ENCODE peak calls at places on chromosomes 1 and 21, in six cellular contexts. One of them, this sample, is unnamed.

GRCh38 chr1:172821609-172822274 is 162.8 kb downstream of the FASLG start:
- DNase-seq in CD8-positive, alpha-beta T cell: no peak
- DNase-seq in SK-N-SH: peak
- DNase-seq in heart left ventricle: no peak
- DNase-seq in AG04450: peak
- DNase-seq in left ventricle myocardium inferior: no peak
- DNase-seq in this sample: no peak

GRCh38 chr21:37670883-37671282 is 245.4 kb downstream of the KCNJ6 start:
- DNase-seq in AG04450: no peak
- DNase-seq in left ventricle myocardium inferior: no peak
- DNase-seq in heart left ventricle: no peak
- DNase-seq in CD8-positive, alpha-beta T cell: no peak
- DNase-seq in SK-N-SH: no peak
- DNase-seq in this sample: peak

GRCh38 chr1:218367118-218367517 is 22.0 kb downstream of the TGFB2 start:
- DNase-seq in AG04450: no peak
- DNase-seq in CD8-positive, alpha-beta T cell: no peak
- DNase-seq in heart left ventricle: no peak
- DNase-seq in left ventricle myocardium inferior: no peak
- DNase-seq in SK-N-SH: no peak
- DNase-seq in this sample: no peak

GRCh38 chr1:1841575-1841991 is 49.3 kb downstream of the GNB1 start:
- DNase-seq in AG04450: no peak
- DNase-seq in CD8-positive, alpha-beta T cell: no peak
- DNase-seq in heart left ventricle: no peak
- DNase-seq in SK-N-SH: no peak
- DNase-seq in left ventricle myocardium inferior: no peak
- DNase-seq in this sample: no peak

GRCh38 chr1:22903113-22903512 is 69.6 kb downstream of the LACTBL1 start:
- DNase-seq in CD8-positive, alpha-beta T cell: no peak
- DNase-seq in SK-N-SH: no peak
- DNase-seq in AG04450: no peak
- DNase-seq in heart left ventricle: no peak
- DNase-seq in left ventricle myocardium inferior: no peak
- DNase-seq in this sample: no peak

GRCh38 chr1:168709896-168710305 is 19.1 kb downstream of the DPT start:
- DNase-seq in SK-N-SH: no peak
- DNase-seq in CD8-positive, alpha-beta T cell: no peak
- DNase-seq in AG04450: no peak
- DNase-seq in heart left ventricle: no peak
- DNase-seq in left ventricle myocardium inferior: no peak
- DNase-seq in this sample: no peak

GRCh38 chr1:71572038-71572437 is 491.2 kb upstream of the ZRANB2 start:
- DNase-seq in SK-N-SH: no peak
- DNase-seq in left ventricle myocardium inferior: no peak
- DNase-seq in heart left ventricle: no peak
- DNase-seq in AG04450: peak
- DNase-seq in CD8-positive, alpha-beta T cell: no peak
- DNase-seq in this sample: no peak

GRCh38 chr21:27806261-27806660 is 839.4 kb upstream of the ADAMTS5 start:
- DNase-seq in CD8-positive, alpha-beta T cell: no peak
- DNase-seq in SK-N-SH: no peak
- DNase-seq in left ventricle myocardium inferior: no peak
- DNase-seq in heart left ventricle: no peak
- DNase-seq in AG04450: no peak
- DNase-seq in this sample: no peak

GRCh38 chr1:162233937-162234336 is 142.7 kb downstream of the SPATA46 start:
- DNase-seq in left ventricle myocardium inferior: no peak
- DNase-seq in CD8-positive, alpha-beta T cell: no peak
- DNase-seq in SK-N-SH: no peak
- DNase-seq in heart left ventricle: no peak
- DNase-seq in AG04450: no peak
- DNase-seq in this sample: no peak

GRCh38 chr1:207885129-207886032 is 25.5 kb downstream of the CD34 start:
- DNase-seq in SK-N-SH: peak
- DNase-seq in AG04450: peak
- DNase-seq in heart left ventricle: peak
- DNase-seq in CD8-positive, alpha-beta T cell: peak
- DNase-seq in left ventricle myocardium inferior: peak
- DNase-seq in this sample: peak

GRCh38 chr1:152029144-152029936 is 7.5 kb downstream of the S100A11 start:
- DNase-seq in CD8-positive, alpha-beta T cell: no peak
- DNase-seq in heart left ventricle: no peak
- DNase-seq in AG04450: no peak
- DNase-seq in SK-N-SH: no peak
- DNase-seq in left ventricle myocardium inferior: no peak
- DNase-seq in this sample: no peak

GRCh38 chr1:174040387-174040786 is 18.2 kb upstream of the RC3H1 start:
- DNase-seq in left ventricle myocardium inferior: no peak
- DNase-seq in CD8-positive, alpha-beta T cell: no peak
- DNase-seq in SK-N-SH: no peak
- DNase-seq in AG04450: peak
- DNase-seq in heart left ventricle: no peak
- DNase-seq in this sample: no peak

GRCh38 chr1:149883598-149884247 is 15.6 kb upstream of the BOLA1 start:
- DNase-seq in left ventricle myocardium inferior: no peak
- DNase-seq in heart left ventricle: no peak
- DNase-seq in CD8-positive, alpha-beta T cell: no peak
- DNase-seq in AG04450: no peak
- DNase-seq in SK-N-SH: no peak
- DNase-seq in this sample: no peak

DNA sequence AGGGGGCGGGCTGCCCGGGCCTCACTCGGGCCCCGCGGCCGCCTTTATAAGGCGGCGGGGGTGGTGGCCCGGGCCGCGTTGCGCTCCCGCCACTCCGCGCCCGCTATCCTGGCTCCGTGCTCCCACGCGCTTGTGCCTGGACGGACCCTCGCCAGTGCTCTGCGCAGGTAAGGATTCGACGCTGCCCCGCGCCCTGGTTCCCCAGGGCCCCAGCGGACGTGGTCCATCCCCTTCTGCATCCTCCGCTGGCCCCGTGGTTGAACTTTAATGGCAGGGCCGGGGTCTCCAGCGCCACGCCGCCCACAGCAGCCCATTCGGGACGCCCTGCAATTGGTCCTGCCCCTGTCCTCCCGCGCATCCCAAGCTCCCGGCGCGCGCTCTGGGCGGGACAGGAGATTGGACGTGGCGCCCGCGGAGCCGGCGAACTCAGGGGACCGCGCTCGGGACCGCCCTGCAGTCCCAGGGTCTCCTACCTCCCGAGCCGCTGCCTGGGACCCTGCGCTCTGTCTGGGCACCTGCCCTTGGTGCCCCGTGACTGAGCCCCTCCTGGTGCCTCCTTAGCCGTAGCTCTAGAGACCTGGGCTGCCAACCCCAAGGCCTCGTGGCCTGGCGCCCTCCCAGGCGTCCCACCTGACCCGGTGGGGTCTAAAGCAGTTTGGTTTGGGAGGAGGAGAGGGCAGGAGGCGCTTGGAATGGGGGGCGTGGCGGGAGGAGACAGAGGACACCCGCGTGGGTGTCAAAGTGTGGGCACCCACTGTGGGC is at the start of gene ALPL:
- DNase-seq in AG04450: no peak
- DNase-seq in SK-N-SH: no peak
- DNase-seq in heart left ventricle: peak
- DNase-seq in left ventricle myocardium inferior: no peak
- DNase-seq in CD8-positive, alpha-beta T cell: no peak
- DNase-seq in this sample: peak
- H3K4me3 ChIP-seq in AG04450: peak
- H3K4me3 ChIP-seq in SK-N-SH: no peak
- H3K4me3 ChIP-seq in heart left ventricle: peak
- H3K4me3 ChIP-seq in left ventricle myocardium inferior: peak
- H3K4me3 ChIP-seq in CD8-positive, alpha-beta T cell: peak
- H3K4me3 ChIP-seq in this sample: peak

GRCh38 chr1:226678701-226679100 is 60.4 kb downstream of the ITPKB start:
- DNase-seq in SK-N-SH: no peak
- DNase-seq in left ventricle myocardium inferior: no peak
- DNase-seq in CD8-positive, alpha-beta T cell: peak
- DNase-seq in AG04450: no peak
- DNase-seq in heart left ventricle: no peak
- DNase-seq in this sample: no peak
- H3K27ac ChIP-seq in SK-N-SH: no peak
- H3K27ac ChIP-seq in left ventricle myocardium inferior: peak
- H3K27ac ChIP-seq in CD8-positive, alpha-beta T cell: peak
- H3K27ac ChIP-seq in AG04450: no peak
- H3K27ac ChIP-seq in heart left ventricle: peak
- H3K27ac ChIP-seq in this sample: peak

GRCh38 chr1:192906334-192906733 is 97.5 kb downstream of the RGS2 start:
- DNase-seq in SK-N-SH: no peak
- DNase-seq in CD8-positive, alpha-beta T cell: no peak
- DNase-seq in AG04450: no peak
- DNase-seq in left ventricle myocardium inferior: no peak
- DNase-seq in heart left ventricle: no peak
- DNase-seq in this sample: no peak

GRCh38 chr1:192901500-192901899 is 92.7 kb downstream of the RGS2 start:
- DNase-seq in heart left ventricle: no peak
- DNase-seq in AG04450: no peak
- DNase-seq in left ventricle myocardium inferior: no peak
- DNase-seq in CD8-positive, alpha-beta T cell: no peak
- DNase-seq in SK-N-SH: no peak
- DNase-seq in this sample: no peak

GRCh38 chr1:192903142-192903541 is 94.3 kb downstream of the RGS2 start:
- DNase-seq in SK-N-SH: no peak
- DNase-seq in heart left ventricle: peak
- DNase-seq in AG04450: no peak
- DNase-seq in left ventricle myocardium inferior: no peak
- DNase-seq in CD8-positive, alpha-beta T cell: no peak
- DNase-seq in this sample: no peak

GRCh38 chr1:192905049-192905448 is 96.2 kb downstream of the RGS2 start:
- DNase-seq in heart left ventricle: no peak
- DNase-seq in left ventricle myocardium inferior: no peak
- DNase-seq in CD8-positive, alpha-beta T cell: no peak
- DNase-seq in SK-N-SH: no peak
- DNase-seq in AG04450: no peak
- DNase-seq in this sample: no peak

DNA sequence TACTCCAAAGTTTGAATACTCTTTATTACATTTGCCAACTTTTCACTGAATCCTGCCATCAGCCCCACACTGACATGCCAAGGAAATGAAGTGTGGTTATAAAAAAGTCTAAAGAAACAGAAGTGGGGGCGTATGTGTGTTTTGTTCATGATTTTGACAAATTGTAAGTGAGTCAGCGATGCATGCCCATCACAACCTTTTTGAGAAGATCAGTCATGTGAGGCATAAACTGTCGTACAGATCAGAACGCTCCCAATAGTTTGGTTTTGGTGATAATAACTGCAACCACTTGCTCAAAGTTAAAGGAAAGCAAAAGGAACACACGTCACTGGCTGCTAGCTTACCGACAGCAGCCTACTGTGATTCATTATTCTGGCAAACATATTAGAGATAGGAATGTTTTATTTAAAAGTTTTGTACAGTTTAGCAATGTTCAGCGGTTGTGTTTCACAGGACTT is 95.6 kb downstream of the RGS2 start:
- DNase-seq in SK-N-SH: no peak
- DNase-seq in left ventricle myocardium inferior: no peak
- DNase-seq in heart left ventricle: no peak
- DNase-seq in CD8-positive, alpha-beta T cell: no peak
- DNase-seq in AG04450: peak
- DNase-seq in this sample: no peak
- H3K4me3 ChIP-seq in SK-N-SH: peak
- H3K4me3 ChIP-seq in left ventricle myocardium inferior: no peak
- H3K4me3 ChIP-seq in heart left ventricle: no peak
- H3K4me3 ChIP-seq in CD8-positive, alpha-beta T cell: no peak
- H3K4me3 ChIP-seq in AG04450: peak
- H3K4me3 ChIP-seq in this sample: no peak

DNA sequence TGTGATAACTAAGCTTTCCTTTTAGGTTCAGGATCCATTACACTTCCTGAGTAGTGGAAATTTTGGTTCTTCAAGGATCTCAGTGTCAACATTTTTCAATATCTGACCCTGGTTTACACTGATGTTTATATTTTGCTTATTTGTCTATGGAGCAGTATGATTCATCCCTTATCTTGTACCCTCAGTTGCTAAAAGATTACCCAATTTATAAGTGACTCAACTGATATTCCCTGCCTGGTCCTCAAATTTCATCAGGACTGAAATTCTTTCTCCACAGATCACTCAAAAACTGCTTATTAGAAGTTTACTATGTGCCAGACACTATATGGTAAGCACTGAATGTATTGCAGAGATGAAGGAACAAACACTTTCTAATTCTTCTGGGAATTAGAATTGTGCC is 139.1 kb upstream of the CHRM3 start:
- DNase-seq in CD8-positive, alpha-beta T cell: no peak
- DNase-seq in SK-N-SH: no peak
- DNase-seq in left ventricle myocardium inferior: no peak
- DNase-seq in heart left ventricle: no peak
- DNase-seq in AG04450: no peak
- DNase-seq in this sample: no peak
- H3K27ac ChIP-seq in CD8-positive, alpha-beta T cell: no peak
- H3K27ac ChIP-seq in SK-N-SH: no peak
- H3K27ac ChIP-seq in left ventricle myocardium inferior: no peak
- H3K27ac ChIP-seq in heart left ventricle: no peak
- H3K27ac ChIP-seq in AG04450: no peak
- H3K27ac ChIP-seq in this sample: no peak

GRCh38 chr1:114154146-114154962 is 685 bp upstream of the SYT6 start:
- DNase-seq in AG04450: no peak
- DNase-seq in left ventricle myocardium inferior: no peak
- DNase-seq in SK-N-SH: peak
- DNase-seq in heart left ventricle: no peak
- DNase-seq in CD8-positive, alpha-beta T cell: no peak
- DNase-seq in this sample: no peak

GRCh38 chr1:114154963-114155322 is 1.3 kb upstream of the SYT6 start:
- DNase-seq in left ventricle myocardium inferior: no peak
- DNase-seq in CD8-positive, alpha-beta T cell: peak
- DNase-seq in heart left ventricle: no peak
- DNase-seq in SK-N-SH: peak
- DNase-seq in AG04450: no peak
- DNase-seq in this sample: peak

GRCh38 chr1:114153621-114154145 is at the start of gene SYT6:
- DNase-seq in CD8-positive, alpha-beta T cell: peak
- DNase-seq in left ventricle myocardium inferior: no peak
- DNase-seq in SK-N-SH: peak
- DNase-seq in heart left ventricle: no peak
- DNase-seq in AG04450: no peak
- DNase-seq in this sample: no peak

GRCh38 chr1:114152211-114153050 is 1.2 kb downstream of the SYT6 start:
- DNase-seq in left ventricle myocardium inferior: peak
- DNase-seq in AG04450: no peak
- DNase-seq in CD8-positive, alpha-beta T cell: peak
- DNase-seq in heart left ventricle: peak
- DNase-seq in SK-N-SH: peak
- DNase-seq in this sample: peak

DNA sequence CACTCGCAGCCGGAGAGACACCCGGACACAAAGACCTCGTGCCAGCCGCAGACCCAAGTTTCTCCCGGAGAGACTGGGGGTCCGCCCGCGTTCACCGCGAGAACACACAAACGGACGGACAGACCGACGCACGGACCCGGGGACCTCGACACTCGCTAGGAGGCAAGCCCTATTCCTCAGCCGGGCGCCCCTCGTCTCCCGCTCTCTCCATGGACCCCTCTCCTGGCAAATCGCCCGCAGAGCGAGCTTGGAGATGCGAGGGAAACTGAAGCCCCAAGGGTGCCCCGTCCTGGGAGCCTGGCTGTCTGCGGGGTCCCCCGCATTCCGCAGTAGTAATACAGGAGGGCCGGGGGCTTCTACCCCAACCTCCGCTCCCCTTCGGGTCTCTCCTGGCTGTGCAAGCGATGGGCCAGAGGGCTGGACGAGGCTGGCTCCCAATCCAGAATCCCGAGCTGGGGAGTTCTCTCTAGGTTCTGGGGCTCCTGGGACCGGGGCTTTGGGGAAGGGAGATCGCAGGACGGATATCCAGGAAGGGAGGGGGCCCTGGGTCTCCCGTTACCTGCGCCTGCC is 533 bp downstream of the SYT6 start:
- DNase-seq in CD8-positive, alpha-beta T cell: no peak
- DNase-seq in heart left ventricle: no peak
- DNase-seq in SK-N-SH: no peak
- DNase-seq in AG04450: no peak
- DNase-seq in left ventricle myocardium inferior: no peak
- DNase-seq in this sample: no peak
- H3K4me3 ChIP-seq in CD8-positive, alpha-beta T cell: peak
- H3K4me3 ChIP-seq in heart left ventricle: peak
- H3K4me3 ChIP-seq in SK-N-SH: no peak
- H3K4me3 ChIP-seq in AG04450: no peak
- H3K4me3 ChIP-seq in left ventricle myocardium inferior: peak
- H3K4me3 ChIP-seq in this sample: peak

This sample was measured in left lung.